ENCODE peak calls at places on chromosomes 5 and 9, in nine cellular contexts. J is CD4-positive, alpha-beta memory T cell; N is lower lobe of right lung; Z is tibial artery; D is astrocyte; O is psoas muscle; S is aorta; T is tibial nerve; F is thyroid gland. Y is an unnamed sample. For H3K4me1, the result is how much of the 10 kb centered on the place peaks cover.

GRCh38 chr5:87300744-87301143 is 33.1 kb downstream of the RASA1 start:
- DNase-seq in J (no peak), N (no peak), Z (no peak), D (peak), O (no peak), S (peak), T (no peak), F (no peak), Y (no peak)

GRCh38 chr5:852018-852417 is 1.2 kb upstream of the ZDHHC11 start:
- DNase-seq in J (no peak), N (no peak), Z (no peak), D (no peak), O (no peak), S (no peak), T (no peak), F (no peak), Y (no peak)

GRCh38 chr9:98429613-98430012 is 174.2 kb upstream of the TBC1D2 start:
- DNase-seq in J (no peak), N (no peak), Z (no peak), D (peak), O (no peak), S (no peak), T (peak), F (peak), Y (no peak)

GRCh38 chr5:158313027-158313738 is 454.2 kb upstream of the CLINT1 start:
- DNase-seq in J (no peak), N (no peak), Z (no peak), D (no peak), O (no peak), S (no peak), T (no peak), F (no peak), Y (no peak)

GRCh38 chr5:128081111-128081865 is 2.3 kb upstream of the SLC12A2 start:
- DNase-seq in J (no peak), N (no peak), Z (no peak), D (no peak), O (no peak), S (no peak), T (no peak), F (no peak), Y (no peak)

GRCh38 chr5:20266068-20266467 is 278.1 kb upstream of the CDH18 start:
- DNase-seq in J (no peak), N (no peak), Z (no peak), D (peak), O (no peak), S (no peak), T (no peak), F (no peak), Y (no peak)

GRCh38 chr5:133523921-133524320 is 88.4 kb downstream of the FSTL4 start:
- DNase-seq in J (no peak), N (no peak), Z (no peak), D (no peak), O (no peak), S (no peak), T (no peak), F (no peak), Y (peak)

GRCh38 chr9:15357050-15357653 is 50.1 kb upstream of the TTC39B start:
- DNase-seq in J (peak), N (peak), Z (no peak), D (no peak), O (no peak), S (no peak), T (no peak), F (no peak), Y (no peak)

GRCh38 chr9:107504585-107505455 is 15.3 kb upstream of the KLF4 start:
- DNase-seq in J (no peak), N (no peak), Z (peak), D (peak), O (no peak), S (no peak), T (no peak), F (peak), Y (no peak)

GRCh38 chr5:147234098-147234824 is 565 bp upstream of the STK32A start:
- DNase-seq in J (no peak), N (no peak), Z (no peak), D (no peak), O (no peak), S (peak), T (no peak), F (no peak), Y (no peak)

GRCh38 chr9:77177894-77178794 is 810 bp downstream of the VPS13A start:
- DNase-seq in J (peak), N (peak), Z (peak), D (peak), O (peak), S (peak), T (no peak), F (peak), Y (no peak)

GRCh38 chr5:145847499-145848497 is 12.7 kb upstream of the PRELID2 start:
- DNase-seq in J (no peak), N (no peak), Z (no peak), D (peak), O (no peak), S (no peak), T (no peak), F (no peak), Y (no peak)

GRCh38 chr9:16100596-16101091 is 547.8 kb downstream of the CCDC171 start:
- DNase-seq in J (no peak), N (no peak), Z (peak), D (no peak), O (peak), S (peak), T (peak), F (peak), Y (no peak)

GRCh38 chr5:132295505-132296411 is 1.6 kb downstream of the SLC22A4 start:
- DNase-seq in J (no peak), N (no peak), Z (no peak), D (no peak), O (no peak), S (no peak), T (no peak), F (no peak), Y (no peak)

GRCh38 chr5:32522429-32523143 is 62.8 kb upstream of the SUB1 start:
- DNase-seq in J (peak), N (peak), Z (peak), D (peak), O (peak), S (peak), T (peak), F (no peak), Y (no peak)

GRCh38 chr5:22372376-22372775 is 480.8 kb downstream of the CDH12 start:
- DNase-seq in J (no peak), N (no peak), Z (no peak), D (peak), O (no peak), S (no peak), T (no peak), F (no peak), Y (no peak)

GRCh38 chr5:167844173-167844572 is 447.3 kb upstream of the WWC1 start:
- DNase-seq in J (no peak), N (no peak), Z (no peak), D (no peak), O (no peak), S (no peak), T (no peak), F (no peak), Y (no peak)

GRCh38 chr9:130626249-130626982 is 38.0 kb upstream of the PRDM12 start:
- DNase-seq in J (no peak), N (no peak), Z (no peak), D (no peak), O (no peak), S (peak), T (no peak), F (no peak), Y (no peak)

GRCh38 chr5:8340261-8340660 is 471.3 kb downstream of the MTRR start:
- DNase-seq in J (no peak), N (no peak), Z (no peak), D (no peak), O (no peak), S (no peak), T (no peak), F (peak), Y (no peak)

GRCh38 chr5:96590796-96591195 is 71.4 kb upstream of the CAST start:
- DNase-seq in J (no peak), N (no peak), Z (no peak), D (no peak), O (no peak), S (no peak), T (no peak), F (no peak), Y (no peak)

GRCh38 chr5:35816881-35817521 is 39.7 kb upstream of the IL7R start:
- DNase-seq in J (peak), N (no peak), Z (no peak), D (no peak), O (no peak), S (no peak), T (no peak), F (no peak), Y (no peak)

GRCh38 chr9:99824378-99825157 is 2.9 kb downstream of the NR4A3 start:
- DNase-seq in J (peak), N (peak), Z (no peak), D (no peak), O (peak), S (peak), T (no peak), F (peak), Y (peak)

GRCh38 chr5:35436441-35437057 is 181.1 kb upstream of the SPEF2 start:
- DNase-seq in J (no peak), N (no peak), Z (no peak), D (no peak), O (no peak), S (no peak), T (no peak), F (no peak), Y (no peak)

GRCh38 chr5:148515460-148515859 is 131.7 kb downstream of the FBXO38 start:
- DNase-seq in J (no peak), N (no peak), Z (no peak), D (no peak), O (no peak), S (no peak), T (no peak), F (no peak), Y (no peak)

GRCh38 chr9:95771556-95772280 is 103.8 kb upstream of the ERCC6L2 start:
- DNase-seq in J (no peak), N (no peak), Z (no peak), D (peak), O (no peak), S (no peak), T (peak), F (no peak), Y (no peak)

GRCh38 chr9:89278997-89279739 is 31.8 kb upstream of the CKS2 start:
- DNase-seq in J (peak), N (no peak), Z (no peak), D (peak), O (no peak), S (no peak), T (peak), F (no peak), Y (no peak)

GRCh38 chr5:124584991-124585715 is 161.3 kb downstream of the ZNF608 start:
- DNase-seq in J (no peak), N (no peak), Z (no peak), D (no peak), O (no peak), S (no peak), T (no peak), F (no peak), Y (no peak)

GRCh38 chr9:127158995-127159801 is 36.8 kb upstream of the ANGPTL2 start:
- DNase-seq in J (no peak), N (no peak), Z (no peak), D (peak), O (peak), S (no peak), T (peak), F (no peak), Y (no peak)

GRCh38 chr5:116897291-116897690 is 322.7 kb upstream of the SEMA6A start:
- DNase-seq in J (no peak), N (no peak), Z (no peak), D (no peak), O (no peak), S (no peak), T (no peak), F (no peak), Y (no peak)

GRCh38 chr9:136045595-136046554 is 49.2 kb downstream of the NACC2 start:
- DNase-seq in J (no peak), N (peak), Z (peak), D (no peak), O (no peak), S (peak), T (no peak), F (no peak), Y (no peak)

GRCh38 chr9:76394023-76394895 is at the start of gene RFK:
- DNase-seq in J (peak), N (peak), Z (peak), D (peak), O (peak), S (peak), T (peak), F (peak), Y (peak)

GRCh38 chr9:111963995-111964394 is 67.4 kb downstream of the UGCG start:
- DNase-seq in J (no peak), N (no peak), Z (no peak), D (no peak), O (no peak), S (no peak), T (no peak), F (no peak), Y (no peak)
- H3K4me1 ChIP-seq in J (under half), N (under half), Z (under half), D (under half), O (under half), S (under half), T (under half), F (under half), Y (under half)

GRCh38 chr5:14188778-14189177 is 45.6 kb downstream of the TRIO start:
- DNase-seq in J (no peak), N (no peak), Z (no peak), D (peak), O (no peak), S (no peak), T (no peak), F (no peak), Y (no peak)
- H3K4me1 ChIP-seq in J (under half), N (half or more), Z (half or more), D (half or more), O (half or more), S (under half), T (under half), F (under half), Y (half or more)

GRCh38 chr9:110189001-110189400 is 19.0 kb downstream of the C9orf152 start:
- DNase-seq in J (no peak), N (peak), Z (peak), D (no peak), O (no peak), S (peak), T (peak), F (peak), Y (no peak)

GRCh38 chr9:110189559-110190311 is 18.2 kb downstream of the C9orf152 start:
- DNase-seq in J (no peak), N (no peak), Z (no peak), D (no peak), O (no peak), S (no peak), T (no peak), F (no peak), Y (no peak)

GRCh38 chr9:110197330-110198187 is 10.4 kb downstream of the C9orf152 start:
- DNase-seq in J (no peak), N (no peak), Z (no peak), D (no peak), O (no peak), S (no peak), T (no peak), F (no peak), Y (no peak)

GRCh38 chr9:110191616-110192015 is 16.3 kb downstream of the C9orf152 start:
- DNase-seq in J (no peak), N (no peak), Z (no peak), D (no peak), O (no peak), S (no peak), T (no peak), F (no peak), Y (no peak)

DNA sequence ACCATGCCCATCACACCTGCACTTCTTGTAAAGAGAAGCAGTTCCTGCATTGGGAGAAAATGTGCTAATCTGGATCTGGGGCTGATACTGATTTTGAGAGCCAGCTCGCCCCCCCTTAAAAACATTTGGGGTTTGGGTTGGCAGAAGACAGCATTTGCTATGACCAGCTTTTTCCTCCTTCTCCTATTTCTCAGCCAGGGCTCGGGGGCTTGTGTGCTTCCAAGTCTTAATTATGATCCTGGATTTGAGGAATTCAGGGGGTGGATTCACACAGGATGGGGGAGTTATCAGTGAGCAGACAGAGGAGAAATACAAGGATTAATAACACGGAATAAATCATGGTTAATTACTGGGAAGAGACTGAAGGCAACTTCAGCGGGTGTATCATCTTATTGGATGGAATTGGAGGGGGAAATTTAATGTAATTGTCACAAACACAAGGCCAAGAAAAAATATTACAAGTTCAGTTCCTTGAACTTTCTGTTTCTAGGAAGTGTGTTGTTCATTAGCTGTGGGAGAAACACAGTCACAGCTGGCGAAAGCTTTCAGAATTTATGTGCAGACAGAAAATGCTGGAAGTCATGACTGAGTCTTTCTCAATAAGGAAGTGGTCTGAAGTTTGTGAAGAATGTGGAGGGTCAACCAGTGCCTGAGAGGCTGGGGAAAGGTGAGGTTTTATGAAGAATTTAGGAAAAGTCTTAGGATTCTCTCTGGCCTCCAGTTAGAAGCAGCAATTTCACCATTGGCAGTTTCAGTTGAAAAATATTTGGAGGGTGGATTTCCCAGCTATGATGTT is 15.2 kb downstream of the C9orf152 start:
- DNase-seq in J (no peak), N (no peak), Z (peak), D (peak), O (no peak), S (peak), T (peak), F (no peak), Y (no peak)
- H3K4me1 ChIP-seq in J (under half), N (half or more), Z (under half), D (under half), O (under half), S (under half), T (under half), F (under half), Y (under half)

GRCh38 chr9:108609227-108609894 is 246.4 kb downstream of the ACTL7B start:
- DNase-seq in J (no peak), N (no peak), Z (no peak), D (peak), O (no peak), S (no peak), T (no peak), F (no peak), Y (no peak)
- H3K4me1 ChIP-seq in J (under half), N (under half), Z (under half), D (under half), O (under half), S (under half), T (under half), F (under half), Y (under half)

DNA sequence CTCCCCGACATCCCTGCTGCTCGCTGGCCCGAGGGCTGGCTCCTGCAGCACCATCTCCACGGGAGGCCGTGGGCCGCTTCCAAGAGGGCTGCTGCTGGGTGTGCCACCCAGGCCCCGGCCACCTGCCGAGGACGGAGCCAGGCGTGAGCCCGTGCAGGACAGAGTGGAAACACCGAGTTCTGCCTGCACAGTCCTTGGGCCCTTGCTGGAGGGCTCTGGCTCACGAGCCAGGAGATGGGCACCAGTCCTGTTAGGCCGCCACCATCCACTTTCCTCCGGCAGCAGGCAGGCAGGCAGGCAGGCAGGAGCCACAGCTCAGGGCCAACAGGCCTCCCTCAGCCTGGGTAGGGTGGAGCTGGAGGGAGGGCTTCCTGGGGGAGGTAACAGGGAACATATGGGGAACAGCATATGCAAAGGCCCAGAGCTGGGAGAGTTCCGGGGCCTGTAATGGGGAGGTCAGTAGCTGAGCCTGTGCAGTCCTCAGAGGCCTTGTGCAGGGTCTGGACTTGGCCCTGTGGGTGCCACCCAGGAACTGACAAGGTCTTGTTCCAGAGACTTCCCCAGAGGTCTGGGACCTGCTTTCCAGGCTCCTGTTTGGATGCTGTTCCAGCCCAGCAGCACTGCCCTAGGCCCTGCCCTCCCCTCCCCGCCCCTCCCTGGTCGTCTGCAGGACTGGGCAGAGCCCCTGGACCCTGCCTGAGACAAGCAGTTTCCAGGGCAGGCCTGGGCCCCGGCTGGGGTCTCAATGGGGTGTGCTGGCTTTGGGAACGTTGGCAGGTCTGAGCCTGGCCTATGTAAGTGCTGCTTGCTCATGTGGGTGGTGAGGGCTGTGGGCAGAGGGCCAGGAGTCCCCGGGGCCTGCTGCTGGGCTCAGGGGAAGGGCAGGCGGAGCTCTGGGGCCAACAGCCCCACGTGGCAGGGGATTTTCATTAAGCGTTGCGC is 32.0 kb downstream of the RXRA start:
- DNase-seq in J (no peak), N (peak), Z (no peak), D (no peak), O (no peak), S (peak), T (no peak), F (peak), Y (no peak)
- H3K4me1 ChIP-seq in J (under half), N (half or more), Z (half or more), D (under half), O (half or more), S (under half), T (half or more), F (half or more), Y (half or more)

GRCh38 chr5:135871268-135871895 is 24.3 kb downstream of the IL9 start:
- DNase-seq in J (no peak), N (no peak), Z (no peak), D (no peak), O (no peak), S (no peak), T (no peak), F (no peak), Y (no peak)
- H3K4me1 ChIP-seq in J (under half), N (under half), Z (under half), D (under half), O (under half), S (under half), T (under half), F (under half), Y (under half)

GRCh38 chr5:139523635-139524445 is 37.3 kb upstream of the UBE2D2 start:
- DNase-seq in J (no peak), N (no peak), Z (no peak), D (no peak), O (no peak), S (no peak), T (no peak), F (no peak), Y (no peak)
- H3K4me1 ChIP-seq in J (under half), N (under half), Z (under half), D (under half), O (under half), S (under half), T (under half), F (under half), Y (under half)

GRCh38 chr9:114386886-114387677 is 700 bp downstream of the AKNA start:
- DNase-seq in J (no peak), N (peak), Z (peak), D (no peak), O (no peak), S (peak), T (no peak), F (peak), Y (no peak)
- H3K4me1 ChIP-seq in J (half or more), N (half or more), Z (half or more), D (under half), O (under half), S (under half), T (half or more), F (under half), Y (half or more)